ENCODE peak calls at places on chromosome X, in six cellular contexts. Z is dorsolateral prefrontal cortex, X is ovary, T is GM20000, Y is coronary artery, A is colonic mucosa. J is an unnamed sample.

GRCh38 chrX:67546496-67547423 is 2.9 kb downstream of the AR start:
- DNase-seq in T (no peak), X (peak), Z (no peak), Y (no peak), A (no peak), J (no peak)

GRCh38 chrX:72060196-72060974 is 71.3 kb downstream of the RTL5 start:
- DNase-seq in A (no peak), Z (peak), Y (no peak), T (no peak), X (no peak), J (no peak)

GRCh38 chrX:21912220-21912619 is 28.3 kb upstream of the SMS start:
- DNase-seq in T (no peak), Y (no peak), X (no peak), Z (no peak), A (no peak), J (no peak)

GRCh38 chrX:42748067-42748850 is 29.7 kb downstream of the PPP1R2C start:
- DNase-seq in X (no peak), Z (no peak), T (no peak), Y (no peak), A (no peak), J (no peak)

GRCh38 chrX:71144651-71145050 is at the start of gene NLGN3:
- DNase-seq in X (peak), T (no peak), Y (no peak), A (no peak), Z (peak), J (peak)

GRCh38 chrX:17521871-17522693 is 147.1 kb downstream of the NHS start:
- DNase-seq in Y (no peak), A (peak), Z (no peak), T (no peak), X (no peak), J (peak)

GRCh38 chrX:30521440-30522182 is 56.0 kb downstream of the TASL start:
- DNase-seq in Z (no peak), X (no peak), T (no peak), A (no peak), Y (no peak), J (no peak)

GRCh38 chrX:130878350-130879341 is 24.4 kb downstream of the ENOX2 start:
- DNase-seq in Y (no peak), T (no peak), Z (no peak), X (no peak), A (peak), J (no peak)

GRCh38 chrX:41333744-41333993 is 293 bp upstream of the DDX3X start:
- DNase-seq in Y (no peak), A (no peak), Z (no peak), X (peak), T (peak), J (peak)

GRCh38 chrX:148580016-148580415 is 79.6 kb downstream of the AFF2 start:
- DNase-seq in T (no peak), X (no peak), Y (no peak), A (no peak), Z (no peak), J (no peak)

GRCh38 chrX:45110494-45110893 is 90.2 kb downstream of the DIPK2B start:
- DNase-seq in T (no peak), X (no peak), Y (no peak), A (no peak), Z (no peak), J (no peak)

GRCh38 chrX:20454117-20454516 is 187.4 kb upstream of the RPS6KA3 start:
- DNase-seq in A (no peak), X (no peak), T (no peak), Z (no peak), Y (no peak), J (no peak)

GRCh38 chrX:114985967-114986592 is 31.3 kb downstream of the IL13RA2 start:
- DNase-seq in A (no peak), X (no peak), Y (no peak), Z (no peak), T (no peak), J (no peak)

GRCh38 chrX:3548743-3549441 is 164.6 kb downstream of the PRKX start:
- DNase-seq in X (no peak), Z (no peak), A (no peak), Y (no peak), T (no peak), J (peak)

GRCh38 chrX:73903941-73904340 is 340.9 kb downstream of the CHIC1 start:
- DNase-seq in Y (no peak), Z (no peak), T (no peak), X (no peak), A (no peak), J (no peak)

GRCh38 chrX:129622757-129623301 is 31.9 kb downstream of the APLN start:
- DNase-seq in A (no peak), Y (no peak), Z (no peak), X (no peak), T (no peak), J (no peak)

GRCh38 chrX:129781134-129782014 is 1.6 kb downstream of the SASH3 start:
- DNase-seq in A (no peak), X (no peak), T (peak), Z (no peak), Y (no peak), J (peak)

GRCh38 chrX:9957743-9958142 is 9.4 kb upstream of the CLDN34 start:
- DNase-seq in T (no peak), A (no peak), Y (no peak), X (no peak), Z (no peak), J (no peak)
- TF ChIP-seq CTCF in T (no peak), A (no peak), Y (no peak), X (no peak), Z (no peak), J (no peak)

GRCh38 chrX:85611926-85612325 is 232.5 kb upstream of the POF1B start:
- DNase-seq in T (peak), A (no peak), Z (no peak), X (no peak), Y (no peak), J (no peak)
- TF ChIP-seq CTCF in T (no peak), A (no peak), Z (peak), X (no peak), Y (no peak), J (peak)

GRCh38 chrX:275967-276587 is 5.1 kb upstream of the PLCXD1 start:
- DNase-seq in T (peak), X (no peak), Y (no peak), Z (peak), A (peak), J (peak)
- TF ChIP-seq CTCF in T (no peak), X (no peak), Y (no peak), Z (no peak), A (no peak), J (peak)

GRCh38 chrX:68901512-68901911 is 72.7 kb downstream of the EFNB1 start:
- DNase-seq in T (no peak), X (no peak), Y (no peak), A (no peak), Z (no peak), J (no peak)
- TF ChIP-seq CTCF in T (no peak), X (no peak), Y (no peak), A (no peak), Z (no peak), J (no peak)

J was measured in heart right ventricle.